ENCODE peak calls at places on chromosomes 5 and 9, in six cellular contexts. X is left ventricle myocardium inferior; E is activated naive CD4-positive, alpha-beta T cell treated with anti-CD3 and anti-CD28 coated beads, Interleukin-2, amount 10 ng/mL, durations not matched to agents 7 days and 5 days; J is activated CD8-positive, alpha-beta memory T cell treated with anti-CD3 and anti-CD28 coated beads, Interleukin-2, amount 10 ng/mL, durations not matched to agents 7 days and 5 days; K is OCI-LY7; R is T-helper 9 cell. H is an unnamed sample.

GRCh38 chr5:39772307-39772706 is 347.5 kb upstream of the DAB2 start:
- DNase-seq in X (no peak), R (no peak), J (no peak), K (no peak), E (no peak), H (no peak)

GRCh38 chr9:136587145-136587943 is 41.5 kb upstream of the NOTCH1 start:
- DNase-seq in J (no peak), X (peak; percentile 91), K (no peak), R (no peak), E (no peak), H (no peak)

GRCh38 chr5:56330167-56330566 is 97.0 kb upstream of the ANKRD55 start:
- DNase-seq in R (no peak), K (no peak), J (no peak), E (no peak), X (no peak), H (no peak)

GRCh38 chr5:116514521-116514920 is 60.1 kb downstream of the SEMA6A start:
- DNase-seq in R (no peak), K (no peak), E (no peak), J (no peak), X (no peak), H (no peak)

GRCh38 chr5:57436586-57436985 is 46.0 kb downstream of the ACTBL2 start:
- DNase-seq in R (no peak), X (no peak), K (no peak), J (no peak), E (no peak), H (no peak)

GRCh38 chr5:87069974-87070608 is 197.6 kb upstream of the RASA1 start:
- DNase-seq in J (peak; percentile 43), E (peak; percentile 28), X (no peak), K (peak; percentile 48), R (no peak), H (peak; percentile 50)

GRCh38 chr9:105151686-105151995 is 92.8 kb upstream of the SLC44A1 start:
- DNase-seq in X (no peak), J (no peak), R (no peak), E (no peak), K (no peak), H (no peak)

GRCh38 chr5:134236208-134236761 is 10.4 kb upstream of the PPP2CA start:
- DNase-seq in K (no peak), X (no peak), E (no peak), R (no peak), J (no peak), H (no peak)

GRCh38 chr9:68574150-68574549 is 33.5 kb upstream of the TMEM252 start:
- DNase-seq in R (no peak), J (no peak), K (peak; percentile 14), X (no peak), E (no peak), H (no peak)

GRCh38 chr9:27414215-27414731 is 109.8 kb upstream of the IFNK start:
- DNase-seq in R (no peak), K (no peak), X (peak; percentile 54), E (no peak), J (no peak), H (no peak)

GRCh38 chr9:104776787-104777186 is 12.9 kb downstream of the NIPSNAP3B start:
- DNase-seq in J (no peak), R (no peak), X (no peak), E (no peak), K (no peak), H (no peak)

H was measured in Karpas-422.